ENCODE peak calls at places on chromosome 3, in four cellular contexts. T is T-helper 22 cell, V is fibroblast of mammary gland, S is CMK. B is an unnamed sample.

GRCh38 chr3:58647661-58648141 is 18.9 kb downstream of the FAM3D start:
- DNase-seq in T (no peak), V (no peak), S (peak; percentile 50), B (no peak)

GRCh38 chr3:143699351-143699750 is 148.9 kb downstream of the SLC9A9 start:
- DNase-seq in S (no peak), T (no peak), V (no peak), B (no peak)

GRCh38 chr3:87047857-87048256 is 56.9 kb upstream of the VGLL3 start:
- DNase-seq in V (no peak), T (no peak), S (no peak), B (no peak)

GRCh38 chr3:160134454-160134853 is 90.8 kb upstream of the C3orf80 start:
- DNase-seq in S (no peak), T (no peak), V (no peak), B (no peak)

GRCh38 chr3:177186306-177186705 is 11.0 kb downstream of the TBL1XR1 start:
- DNase-seq in T (no peak), V (no peak), S (no peak), B (no peak)

GRCh38 chr3:49173116-49173791 is 1.9 kb downstream of the KLHDC8B start:
- DNase-seq in T (no peak), S (no peak), V (no peak), B (no peak)

GRCh38 chr3:190443257-190443656 is 6.4 kb downstream of the TMEM207 start:
- DNase-seq in S (no peak), V (peak; percentile 31), T (no peak), B (no peak)

GRCh38 chr3:73215286-73215685 is 153.8 kb downstream of the EBLN2 start:
- DNase-seq in S (no peak), T (no peak), V (peak; percentile 38), B (no peak)

GRCh38 chr3:149559989-149560388 is 85.5 kb downstream of the TM4SF4 start:
- DNase-seq in T (no peak), V (no peak), S (no peak), B (no peak)

GRCh38 chr3:59286791-59287531 is 237.1 kb upstream of the CFAP20DC start:
- DNase-seq in T (no peak), V (no peak), S (no peak), B (no peak)

GRCh38 chr3:153221748-153222162 is 59.7 kb downstream of the RAP2B start:
- DNase-seq in V (peak; percentile 91), S (peak; percentile 90), T (peak; percentile 81), B (peak; percentile 82)

GRCh38 chr3:40719660-40720287 is 195.0 kb downstream of the ZNF621 start:
- DNase-seq in S (no peak), V (peak; percentile 46), T (no peak), B (no peak)

GRCh38 chr3:140128217-140129137 is 193.5 kb downstream of the CLSTN2 start:
- DNase-seq in S (no peak), T (no peak), V (peak; percentile 19), B (no peak)

GRCh38 chr3:60046212-60046611 is 996.4 kb upstream of the CFAP20DC start:
- DNase-seq in S (no peak), T (no peak), V (no peak), B (no peak)

GRCh38 chr3:193593666-193594025 is 638 bp downstream of the OPA1 start:
- DNase-seq in V (peak; percentile 43), S (no peak), T (peak; percentile 4), B (peak; percentile 5)

GRCh38 chr3:149999421-149999820 is 28.7 kb upstream of the PFN2 start:
- DNase-seq in V (no peak), T (no peak), S (no peak), B (no peak)

GRCh38 chr3:34357461-34357860 is 559.0 kb downstream of the PDCD6IP start:
- DNase-seq in T (no peak), V (no peak), S (no peak), B (no peak)

GRCh38 chr3:71955549-71956373 is 170.8 kb upstream of the PROK2 start:
- DNase-seq in V (peak; percentile 93), T (no peak), S (peak; percentile 3), B (no peak)

GRCh38 chr3:49132437-49133225 is at the start of gene LAMB2:
- DNase-seq in V (peak; percentile 68), S (no peak), T (no peak), B (no peak)

GRCh38 chr3:32684029-32684799 is 774 bp upstream of the CNOT10 start:
- DNase-seq in S (no peak), V (no peak), T (no peak), B (no peak)

GRCh38 chr3:130759692-130760338 is 13.2 kb upstream of the PIK3R4 start:
- DNase-seq in S (peak; percentile 14), V (peak; percentile 62), T (no peak), B (peak; percentile 17)

GRCh38 chr3:32782417-32782816 is 35.4 kb upstream of the TRIM71 start:
- DNase-seq in T (no peak), S (no peak), V (no peak), B (no peak)

GRCh38 chr3:172145287-172145686 is 105.9 kb downstream of the FNDC3B start:
- DNase-seq in S (no peak), V (no peak), T (no peak), B (no peak)

GRCh38 chr3:172816281-172816680 is 65.8 kb downstream of the ECT2 start:
- DNase-seq in T (no peak), S (no peak), V (no peak), B (no peak)

GRCh38 chr3:112007641-112008040 is 8.9 kb downstream of the TAGLN3 start:
- DNase-seq in V (peak; percentile 62), S (no peak), T (no peak), B (no peak)

GRCh38 chr3:194308635-194309213 is 42.4 kb downstream of the CPN2 start:
- DNase-seq in S (no peak), V (no peak), T (no peak), B (no peak)

GRCh38 chr3:4821975-4822374 is 157.3 kb upstream of the BHLHE40 start:
- DNase-seq in T (peak; percentile 82), S (no peak), V (no peak), B (peak; percentile 83)